ENCODE peak calls at places on chromosomes 16 and 17, in five cellular contexts. J is stimulated activated CD4-positive, alpha-beta T cell treated with anti-CD3 and anti-CD28 coated beads, Interleukin-15, amount 100 ng/mL, for 48 hours; C is GM06990; Z is effector memory CD4-positive, alpha-beta T cell; Y is RPMI8226. F is an unnamed sample.

GRCh38 chr16:1677339-1677738 is 740 bp upstream of the JPT2 start:
- DNase-seq in J (no peak), C (no peak), Z (no peak), Y (peak), F (no peak)

GRCh38 chr17:60139438-60140285 is 10.1 kb upstream of the CA4 start:
- DNase-seq in J (no peak), C (peak), Z (peak), Y (peak), F (no peak)

GRCh38 chr16:72865258-72865657 is 182.7 kb downstream of the ZFHX3 start:
- DNase-seq in J (no peak), C (no peak), Z (no peak), Y (no peak), F (no peak)

GRCh38 chr16:74570412-74571301 is 36.3 kb downstream of the GLG1 start:
- DNase-seq in J (no peak), C (no peak), Z (no peak), Y (no peak), F (no peak)

GRCh38 chr17:44177641-44178040 is 7.1 kb downstream of the ASB16 start:
- DNase-seq in J (no peak), C (no peak), Z (no peak), Y (no peak), F (no peak)

GRCh38 chr17:35842239-35842638 is 26.5 kb downstream of the HEATR9 start:
- DNase-seq in J (no peak), C (no peak), Z (no peak), Y (no peak), F (no peak)

GRCh38 chr16:17552351-17552750 is 81.6 kb upstream of the XYLT1 start:
- DNase-seq in J (no peak), C (no peak), Z (no peak), Y (no peak), F (no peak)

GRCh38 chr17:47741109-47741792 is 8.2 kb downstream of the TBX21 start:
- DNase-seq in J (no peak), C (no peak), Z (no peak), Y (no peak), F (no peak)

GRCh38 chr17:79417589-79417988 is 193.3 kb downstream of the RBFOX3 start:
- DNase-seq in J (no peak), C (no peak), Z (no peak), Y (no peak), F (no peak)

GRCh38 chr17:82655038-82655479 is 6.8 kb upstream of the WDR45B start:
- DNase-seq in J (no peak), C (no peak), Z (no peak), Y (no peak), F (no peak)